ENCODE peak calls at places on chromosome 22, in nine cellular contexts. V is fibroblast of the aortic adventitia, Y is mesendoderm, E is A673, F is AG10803, X is pancreas, P is psoas muscle, J is kidney epithelial cell, M is epithelial cell of esophagus. N is an unnamed sample.

GRCh38 chr22:49300951-49301397 is 526.7 kb downstream of the BRD1 start:
- DNase-seq in V (no peak), Y (no peak), E (no peak), F (no peak), X (no peak), P (no peak), J (no peak), M (no peak), N (no peak)

GRCh38 chr22:48919187-48919590 is 908.5 kb downstream of the BRD1 start:
- DNase-seq in V (no peak), Y (no peak), E (no peak), F (no peak), X (no peak), P (no peak), J (no peak), M (peak), N (no peak)

GRCh38 chr22:23164091-23164490 is 16.2 kb upstream of the BCR start:
- DNase-seq in V (no peak), Y (no peak), E (no peak), F (no peak), X (no peak), P (no peak), J (no peak), M (no peak), N (no peak)

GRCh38 chr22:49497266-49497665 is 330.4 kb downstream of the BRD1 start:
- DNase-seq in V (no peak), Y (no peak), E (no peak), F (no peak), X (no peak), P (no peak), J (no peak), M (peak), N (no peak)

GRCh38 chr22:49838771-49839717 is 11.4 kb upstream of the BRD1 start:
- DNase-seq in V (no peak), Y (peak), E (peak), F (no peak), X (peak), P (peak), J (no peak), M (no peak), N (no peak)

GRCh38 chr22:21029486-21030025 is 2.8 kb downstream of the SLC7A4 start:
- DNase-seq in V (no peak), Y (no peak), E (no peak), F (no peak), X (peak), P (no peak), J (no peak), M (no peak), N (no peak)

GRCh38 chr22:35393116-35394010 is 6.6 kb upstream of the MCM5 start:
- DNase-seq in V (no peak), Y (no peak), E (no peak), F (no peak), X (no peak), P (no peak), J (no peak), M (no peak), N (no peak)

GRCh38 chr22:22545084-22545483 is 14.0 kb downstream of the PRAME start:
- DNase-seq in V (no peak), Y (no peak), E (no peak), F (no peak), X (no peak), P (no peak), J (no peak), M (no peak), N (no peak)

GRCh38 chr22:37162221-37163095 is 12.7 kb upstream of the IL2RB start:
- DNase-seq in V (no peak), Y (no peak), E (no peak), F (no peak), X (peak), P (peak), J (no peak), M (no peak), N (no peak)

GRCh38 chr22:35995772-35996171 is 32.9 kb downstream of the RBFOX2 start:
- DNase-seq in V (peak), Y (peak), E (peak), F (peak), X (no peak), P (peak), J (peak), M (no peak), N (peak)

GRCh38 chr22:49699476-49699875 is 128.2 kb downstream of the BRD1 start:
- DNase-seq in V (no peak), Y (no peak), E (no peak), F (no peak), X (peak), P (no peak), J (no peak), M (no peak), N (no peak)

GRCh38 chr22:20979940-20980453 is 2.1 kb upstream of the LZTR1 start:
- DNase-seq in V (no peak), Y (no peak), E (no peak), F (no peak), X (no peak), P (no peak), J (no peak), M (no peak), N (no peak)

GRCh38 chr22:30390974-30391691 is 3.9 kb upstream of the RNF215 start:
- DNase-seq in V (peak), Y (peak), E (peak), F (peak), X (peak), P (peak), J (no peak), M (peak), N (peak)

GRCh38 chr22:35380537-35381423 is at the start of gene HMOX1:
- DNase-seq in V (peak), Y (peak), E (peak), F (peak), X (peak), P (peak), J (no peak), M (peak), N (peak)

GRCh38 chr22:27183474-27183873 is 526.1 kb downstream of the MIAT start:
- DNase-seq in V (no peak), Y (no peak), E (no peak), F (no peak), X (no peak), P (no peak), J (no peak), M (peak), N (no peak)

GRCh38 chr22:36934153-36934939 is 20.9 kb downstream of the CSF2RB start:
- DNase-seq in V (no peak), Y (no peak), E (no peak), F (no peak), X (no peak), P (no peak), J (no peak), M (no peak), N (no peak)

GRCh38 chr22:25485626-25486545 is 78.6 kb upstream of the GRK3 start:
- DNase-seq in V (no peak), Y (no peak), E (no peak), F (no peak), X (no peak), P (no peak), J (no peak), M (no peak), N (no peak)

GRCh38 chr22:36739185-36739584 is 35.6 kb upstream of the CACNG2 start:
- DNase-seq in V (no peak), Y (no peak), E (no peak), F (no peak), X (no peak), P (no peak), J (no peak), M (no peak), N (no peak)

GRCh38 chr22:49957826-49958461 is 2.6 kb upstream of the PIM3 start:
- DNase-seq in V (no peak), Y (no peak), E (no peak), F (no peak), X (peak), P (peak), J (no peak), M (no peak), N (no peak)

GRCh38 chr22:23204541-23205157 is 24.3 kb downstream of the BCR start:
- DNase-seq in V (peak), Y (no peak), E (no peak), F (peak), X (peak), P (peak), J (no peak), M (no peak), N (peak)

GRCh38 chr22:26172389-26172990 is 3.2 kb downstream of the SEZ6L start:
- DNase-seq in V (peak), Y (peak), E (peak), F (peak), X (no peak), P (peak), J (no peak), M (peak), N (peak)

GRCh38 chr22:40654522-40655167 is 18.1 kb upstream of the MRTFA start:
- DNase-seq in V (peak), Y (peak), E (peak), F (peak), X (no peak), P (peak), J (no peak), M (peak), N (peak)

GRCh38 chr22:29117799-29118477 is 45.1 kb downstream of the KREMEN1 start:
- DNase-seq in V (peak), Y (no peak), E (peak), F (peak), X (no peak), P (no peak), J (no peak), M (peak), N (peak)

GRCh38 chr22:19526702-19527111 is 2.5 kb upstream of the CLDN5 start:
- DNase-seq in V (no peak), Y (no peak), E (no peak), F (no peak), X (no peak), P (no peak), J (no peak), M (no peak), N (no peak)

GRCh38 chr22:19524170-19525115 is at the start of gene CLDN5:
- DNase-seq in V (no peak), Y (peak), E (peak), F (no peak), X (no peak), P (peak), J (no peak), M (peak), N (no peak)

GRCh38 chr22:19526076-19526701 is 2.0 kb upstream of the CLDN5 start:
- DNase-seq in V (no peak), Y (no peak), E (no peak), F (no peak), X (no peak), P (no peak), J (no peak), M (no peak), N (no peak)

GRCh38 chr22:19525666-19526065 is 1.5 kb upstream of the CLDN5 start:
- DNase-seq in V (no peak), Y (no peak), E (no peak), F (no peak), X (no peak), P (no peak), J (no peak), M (no peak), N (no peak)

DNA sequence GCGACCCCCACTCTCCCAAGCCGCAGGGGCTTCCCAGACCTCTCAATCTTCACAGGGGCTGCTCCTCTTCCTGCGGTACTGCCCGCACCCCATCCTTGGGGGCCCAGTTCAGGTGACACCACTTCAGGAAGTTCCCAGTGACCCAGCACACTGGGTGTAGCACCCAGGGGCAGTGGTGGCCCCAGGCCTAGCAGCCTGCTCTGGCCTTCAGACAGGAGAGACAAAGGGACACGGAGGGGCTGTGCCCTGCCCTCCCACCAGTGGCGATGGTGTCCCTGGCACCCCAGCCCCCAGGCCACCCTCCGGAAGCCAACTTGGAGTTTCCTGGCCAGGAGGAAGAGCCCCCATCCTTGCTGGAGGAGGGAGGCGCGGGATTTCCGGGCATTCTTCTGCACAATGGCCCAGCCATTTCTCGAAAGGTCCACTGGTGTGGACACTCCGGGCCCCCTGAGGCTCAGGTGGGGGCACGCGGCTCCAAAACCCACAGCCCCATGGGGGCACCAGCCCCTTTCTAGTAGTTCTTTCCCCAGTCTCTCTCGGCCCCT is 978 bp upstream of the CLDN5 start:
- DNase-seq in V (no peak), Y (no peak), E (no peak), F (no peak), X (no peak), P (no peak), J (no peak), M (no peak), N (no peak)
- H3K4me3 ChIP-seq in V (no peak), Y (no peak), E (no peak), F (no peak), X (no peak), P (peak), J (no peak), M (no peak), N (no peak)

DNA sequence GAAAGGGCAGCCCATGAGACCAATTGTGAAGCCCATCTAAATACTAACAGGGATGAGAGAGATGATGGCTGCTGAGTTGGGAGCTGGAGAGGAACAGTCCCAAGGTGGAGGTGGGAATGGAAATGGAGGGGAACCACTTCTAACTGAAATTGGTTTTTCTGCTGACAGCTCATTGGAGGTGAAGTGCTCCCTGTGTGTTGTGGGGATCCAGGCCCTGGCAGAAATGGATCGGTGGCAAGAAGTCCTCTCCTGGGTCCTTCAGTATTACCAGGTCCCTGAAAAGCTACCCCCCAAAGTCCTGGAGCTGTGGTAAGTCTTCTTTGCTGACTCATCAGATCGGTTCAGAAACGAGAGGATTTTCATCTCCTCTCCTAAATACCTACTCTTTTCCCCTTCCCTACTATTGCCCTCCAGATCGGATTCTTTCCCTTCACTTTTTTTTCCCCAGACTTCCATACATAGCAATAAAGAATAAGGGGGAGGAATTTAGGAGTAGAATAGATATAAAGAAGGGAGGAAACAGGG is 2.0 kb downstream of the PEX26 start:
- DNase-seq in V (no peak), Y (no peak), E (no peak), F (no peak), X (no peak), P (no peak), J (no peak), M (no peak), N (no peak)
- H3K4me3 ChIP-seq in V (no peak), Y (no peak), E (no peak), F (no peak), X (no peak), P (peak), J (no peak), M (no peak), N (no peak)

GRCh38 chr22:45878901-45879551 is 97.9 kb downstream of the WNT7B start:
- DNase-seq in V (no peak), Y (no peak), E (no peak), F (no peak), X (peak), P (peak), J (no peak), M (no peak), N (no peak)

GRCh38 chr22:45879552-45879949 is 97.4 kb downstream of the WNT7B start:
- DNase-seq in V (no peak), Y (no peak), E (no peak), F (no peak), X (peak), P (peak), J (no peak), M (no peak), N (no peak)

GRCh38 chr22:45880091-45880651 is 96.8 kb downstream of the WNT7B start:
- DNase-seq in V (no peak), Y (no peak), E (no peak), F (no peak), X (peak), P (peak), J (no peak), M (no peak), N (no peak)

GRCh38 chr22:45881524-45881875 is 95.5 kb downstream of the WNT7B start:
- DNase-seq in V (no peak), Y (no peak), E (no peak), F (no peak), X (peak), P (peak), J (no peak), M (no peak), N (no peak)

GRCh38 chr22:45880732-45881523 is 96.0 kb downstream of the WNT7B start:
- DNase-seq in V (no peak), Y (no peak), E (no peak), F (no peak), X (peak), P (peak), J (no peak), M (no peak), N (no peak)
- H3K4me3 ChIP-seq in V (no peak), Y (no peak), E (no peak), F (no peak), X (no peak), P (no peak), J (no peak), M (no peak), N (no peak)

GRCh38 chr22:32202539-32203180 is 2.2 kb downstream of the RFPL2 start:
- DNase-seq in V (peak), Y (peak), E (peak), F (peak), X (peak), P (no peak), J (peak), M (peak), N (peak)

GRCh38 chr22:32204211-32204855 is 540 bp downstream of the RFPL2 start:
- DNase-seq in V (peak), Y (peak), E (peak), F (no peak), X (peak), P (no peak), J (no peak), M (no peak), N (no peak)

GRCh38 chr22:32202161-32202538 is 2.7 kb downstream of the RFPL2 start:
- DNase-seq in V (no peak), Y (peak), E (no peak), F (no peak), X (no peak), P (no peak), J (no peak), M (no peak), N (no peak)

GRCh38 chr22:32204856-32205722 is at the start of gene RFPL2:
- DNase-seq in V (peak), Y (peak), E (peak), F (peak), X (peak), P (no peak), J (no peak), M (peak), N (no peak)

DNA sequence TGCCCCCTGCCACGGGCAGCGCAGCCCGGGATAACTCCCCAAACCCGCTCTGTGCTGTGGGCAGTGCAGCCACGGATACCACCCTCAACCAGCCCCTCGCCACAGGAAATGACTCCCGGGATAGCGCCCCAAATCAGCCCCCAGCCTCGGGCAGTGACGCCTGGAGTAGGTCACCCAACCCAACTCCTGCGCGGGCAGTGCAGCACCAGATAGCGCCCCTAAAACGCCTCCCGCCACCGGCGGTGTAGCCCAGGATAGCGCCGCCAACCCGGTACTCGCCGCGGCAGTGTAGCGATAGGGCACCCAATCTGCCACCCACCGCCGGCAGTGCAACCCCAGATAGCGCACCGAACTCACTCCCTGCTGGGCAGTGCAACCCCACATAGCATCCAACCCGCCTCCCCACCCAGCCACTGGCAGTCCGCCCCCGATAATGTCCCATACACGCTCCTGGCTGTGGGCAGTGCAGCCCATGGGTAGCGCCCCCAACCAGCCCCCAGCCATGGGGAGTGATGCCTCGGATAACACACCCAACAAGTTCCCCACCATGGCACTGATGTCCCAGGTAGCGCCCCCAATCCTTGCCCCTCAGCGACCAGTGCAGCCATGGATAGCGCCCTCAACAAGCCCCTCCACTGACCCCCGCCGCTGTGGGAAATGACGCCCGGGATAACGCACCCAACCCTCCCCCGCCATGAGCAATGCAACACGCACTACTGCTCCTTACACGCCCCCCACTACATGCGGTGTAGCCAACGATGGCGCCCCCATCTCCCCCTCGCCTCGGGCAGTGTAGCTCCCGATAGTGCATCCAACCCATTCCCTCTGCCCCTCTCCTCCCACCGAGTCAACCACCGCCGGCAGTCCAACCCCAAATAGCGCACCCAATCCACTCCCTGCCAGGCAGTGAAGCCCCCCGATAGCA is 1.4 kb downstream of the RFPL2 start:
- DNase-seq in V (no peak), Y (no peak), E (peak), F (no peak), X (peak), P (peak), J (no peak), M (no peak), N (no peak)
- H3K4me3 ChIP-seq in V (no peak), Y (no peak), E (peak), F (no peak), X (peak), P (peak), J (no peak), M (no peak), N (no peak)

GRCh38 chr22:39646614-39647210 is 76.2 kb downstream of the CACNA1I start:
- DNase-seq in V (no peak), Y (no peak), E (no peak), F (no peak), X (no peak), P (no peak), J (no peak), M (no peak), N (no peak)

GRCh38 chr22:39649500-39650089 is 79.0 kb downstream of the CACNA1I start:
- DNase-seq in V (no peak), Y (no peak), E (no peak), F (no peak), X (no peak), P (peak), J (no peak), M (no peak), N (no peak)

GRCh38 chr22:39650996-39651782 is 80.6 kb downstream of the CACNA1I start:
- DNase-seq in V (no peak), Y (no peak), E (no peak), F (no peak), X (no peak), P (peak), J (no peak), M (no peak), N (no peak)

GRCh38 chr22:39645532-39645931 is 75.0 kb downstream of the CACNA1I start:
- DNase-seq in V (no peak), Y (no peak), E (no peak), F (no peak), X (no peak), P (no peak), J (no peak), M (no peak), N (no peak)

GRCh38 chr22:39647836-39648500 is 77.4 kb downstream of the CACNA1I start:
- DNase-seq in V (no peak), Y (no peak), E (no peak), F (no peak), X (peak), P (peak), J (no peak), M (no peak), N (no peak)
- H3K4me3 ChIP-seq in V (no peak), Y (no peak), E (no peak), F (no peak), X (no peak), P (no peak), J (no peak), M (no peak), N (no peak)

DNA sequence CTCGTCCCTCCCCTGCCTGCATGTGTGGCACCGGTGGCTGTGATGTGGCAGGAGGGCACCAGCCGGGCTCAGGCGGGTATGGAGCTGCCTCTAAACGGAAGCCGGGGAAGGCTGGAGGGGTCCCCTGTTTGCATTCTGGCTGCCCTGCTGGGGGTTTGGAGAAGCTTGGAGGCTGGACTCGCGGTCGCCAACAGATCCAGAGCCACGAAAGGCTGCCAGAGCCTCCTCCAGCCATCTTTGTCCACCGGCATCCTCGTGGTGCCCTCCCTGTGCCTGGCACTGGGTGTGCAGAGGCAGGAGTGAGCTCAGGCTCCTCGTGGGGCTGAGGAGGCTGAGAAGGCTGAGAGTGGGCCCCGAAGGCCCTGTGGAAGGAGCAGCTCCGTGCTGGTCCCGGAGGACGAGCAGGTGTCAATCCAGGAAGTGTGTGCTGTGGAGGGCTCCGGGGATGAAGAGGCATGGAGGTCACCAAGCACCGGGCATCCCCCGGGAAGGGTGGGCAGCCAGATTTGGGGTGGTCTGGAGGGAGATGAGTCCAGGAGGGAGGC is 937 bp downstream of the KDELR3 start:
- DNase-seq in V (no peak), Y (no peak), E (no peak), F (no peak), X (peak), P (no peak), J (no peak), M (no peak), N (no peak)
- H3K4me3 ChIP-seq in V (peak), Y (no peak), E (no peak), F (peak), X (peak), P (peak), J (peak), M (no peak), N (peak)